ENCODE peak calls at places on chromosomes 6 and 20, in seven cellular contexts. G, M, C, Q, V, S and D are unnamed samples.

GRCh38 chr20:51188941-51189340 is 166.0 kb upstream of the KCNG1 start:
- DNase-seq in G (no peak), M (no peak), C (no peak), Q (no peak), V (no peak), S (no peak), D (no peak)

GRCh38 chr6:109002100-109002697 is 92.4 kb downstream of the SESN1 start:
- DNase-seq in G (peak), M (no peak), C (no peak), Q (no peak), V (no peak), S (no peak), D (no peak)

GRCh38 chr6:38638941-38639497 is 710 bp downstream of the BTBD9 start:
- DNase-seq in G (peak), M (peak), C (peak), Q (peak), V (peak), S (peak), D (peak)

GRCh38 chr6:5464096-5464885 is 203.0 kb downstream of the FARS2 start:
- DNase-seq in G (no peak), M (no peak), C (no peak), Q (no peak), V (no peak), S (no peak), D (no peak)

GRCh38 chr20:46951405-46951804 is 56.8 kb downstream of the EYA2 start:
- DNase-seq in G (no peak), M (no peak), C (no peak), Q (no peak), V (no peak), S (no peak), D (no peak)

GRCh38 chr20:47960769-47961525 is 175.7 kb upstream of the SULF2 start:
- DNase-seq in G (no peak), M (no peak), C (no peak), Q (no peak), V (no peak), S (no peak), D (no peak)

GRCh38 chr6:170260686-170261085 is 30.2 kb downstream of the DLL1 start:
- DNase-seq in G (no peak), M (peak), C (peak), Q (no peak), V (no peak), S (no peak), D (no peak)

GRCh38 chr6:144340541-144341371 is 55.6 kb downstream of the UTRN start:
- DNase-seq in G (peak), M (no peak), C (no peak), Q (no peak), V (no peak), S (no peak), D (no peak)

GRCh38 chr20:43583982-43584432 is 6.7 kb upstream of the IFT52 start:
- DNase-seq in G (peak), M (no peak), C (peak), Q (peak), V (no peak), S (no peak), D (peak)

GRCh38 chr6:159727717-159728440 is 573 bp downstream of the WTAP start:
- DNase-seq in G (peak), M (peak), C (peak), Q (no peak), V (no peak), S (no peak), D (peak)

GRCh38 chr20:58559368-58559729 is 44.1 kb upstream of the APCDD1L start:
- DNase-seq in G (no peak), M (no peak), C (no peak), Q (no peak), V (no peak), S (no peak), D (no peak)

GRCh38 chr6:23728707-23729106 is 397.3 kb upstream of the NRSN1 start:
- DNase-seq in G (peak), M (peak), C (no peak), Q (no peak), V (no peak), S (no peak), D (peak)

GRCh38 chr6:74115674-74116073 is 419.7 kb downstream of the CD109 start:
- DNase-seq in G (peak), M (no peak), C (no peak), Q (no peak), V (no peak), S (no peak), D (no peak)

GRCh38 chr20:36848078-36848660 is 27.8 kb upstream of the TLDC2 start:
- DNase-seq in G (no peak), M (no peak), C (no peak), Q (no peak), V (no peak), S (no peak), D (no peak)

GRCh38 chr6:40343887-40344565 is 243.1 kb downstream of the LRFN2 start:
- DNase-seq in G (no peak), M (no peak), C (no peak), Q (no peak), V (peak), S (no peak), D (no peak)

GRCh38 chr20:43460172-43460829 is 2.6 kb downstream of the SRSF6 start:
- DNase-seq in G (no peak), M (no peak), C (no peak), Q (no peak), V (no peak), S (no peak), D (no peak)

GRCh38 chr6:84220809-84221409 is 6.5 kb downstream of the CEP162 start:
- DNase-seq in G (peak), M (peak), C (peak), Q (no peak), V (no peak), S (no peak), D (peak)

GRCh38 chr20:34578521-34579147 is 20.1 kb downstream of the MAP1LC3A start:
- DNase-seq in G (no peak), M (no peak), C (no peak), Q (no peak), V (peak), S (no peak), D (no peak)

GRCh38 chr6:43231053-43231452 is 1.8 kb upstream of the DNPH1 start:
- DNase-seq in G (no peak), M (no peak), C (no peak), Q (no peak), V (no peak), S (no peak), D (no peak)